ENCODE peak calls at places on chromosomes 13 and 19, in six cellular contexts. Z is foreskin fibroblast, S is H9, P is AG04450, M is breast epithelium, B is body of pancreas. J is an unnamed sample.

GRCh38 chr13:23433171-23434153 is at the start of gene SACS:
- DNase-seq in S (peak), Z (peak), M (no peak), B (peak), P (no peak), J (peak)

GRCh38 chr19:31548941-31549340 is 199.7 kb upstream of the TSHZ3 start:
- DNase-seq in S (peak), B (peak), Z (peak), M (no peak), P (peak), J (no peak)

GRCh38 chr13:110565296-110565695 is 3.8 kb upstream of the RAB20 start:
- DNase-seq in P (no peak), Z (no peak), S (no peak), B (no peak), M (no peak), J (no peak)

GRCh38 chr13:114078501-114079451 is 53.6 kb downstream of the RASA3 start:
- DNase-seq in P (no peak), M (peak), B (peak), S (no peak), Z (peak), J (no peak)

GRCh38 chr19:33472696-33473624 is 48.6 kb downstream of the PEPD start:
- DNase-seq in M (no peak), Z (peak), P (peak), S (no peak), B (no peak), J (no peak)

GRCh38 chr19:47650695-47651094 is 41.8 kb downstream of the BICRA start:
- DNase-seq in Z (peak), B (no peak), M (no peak), S (no peak), P (no peak), J (no peak)

GRCh38 chr19:47433121-47433520 is 13.8 kb upstream of the MEIS3 start:
- DNase-seq in P (no peak), M (no peak), B (no peak), Z (no peak), S (no peak), J (no peak)

GRCh38 chr19:3249408-3249807 is 24.9 kb downstream of the CELF5 start:
- DNase-seq in P (no peak), Z (no peak), B (no peak), S (peak), M (no peak), J (no peak)

GRCh38 chr19:1854542-1855039 is 6.3 kb upstream of the REXO1 start:
- DNase-seq in B (no peak), M (no peak), S (peak), Z (no peak), P (no peak), J (no peak)

DNA sequence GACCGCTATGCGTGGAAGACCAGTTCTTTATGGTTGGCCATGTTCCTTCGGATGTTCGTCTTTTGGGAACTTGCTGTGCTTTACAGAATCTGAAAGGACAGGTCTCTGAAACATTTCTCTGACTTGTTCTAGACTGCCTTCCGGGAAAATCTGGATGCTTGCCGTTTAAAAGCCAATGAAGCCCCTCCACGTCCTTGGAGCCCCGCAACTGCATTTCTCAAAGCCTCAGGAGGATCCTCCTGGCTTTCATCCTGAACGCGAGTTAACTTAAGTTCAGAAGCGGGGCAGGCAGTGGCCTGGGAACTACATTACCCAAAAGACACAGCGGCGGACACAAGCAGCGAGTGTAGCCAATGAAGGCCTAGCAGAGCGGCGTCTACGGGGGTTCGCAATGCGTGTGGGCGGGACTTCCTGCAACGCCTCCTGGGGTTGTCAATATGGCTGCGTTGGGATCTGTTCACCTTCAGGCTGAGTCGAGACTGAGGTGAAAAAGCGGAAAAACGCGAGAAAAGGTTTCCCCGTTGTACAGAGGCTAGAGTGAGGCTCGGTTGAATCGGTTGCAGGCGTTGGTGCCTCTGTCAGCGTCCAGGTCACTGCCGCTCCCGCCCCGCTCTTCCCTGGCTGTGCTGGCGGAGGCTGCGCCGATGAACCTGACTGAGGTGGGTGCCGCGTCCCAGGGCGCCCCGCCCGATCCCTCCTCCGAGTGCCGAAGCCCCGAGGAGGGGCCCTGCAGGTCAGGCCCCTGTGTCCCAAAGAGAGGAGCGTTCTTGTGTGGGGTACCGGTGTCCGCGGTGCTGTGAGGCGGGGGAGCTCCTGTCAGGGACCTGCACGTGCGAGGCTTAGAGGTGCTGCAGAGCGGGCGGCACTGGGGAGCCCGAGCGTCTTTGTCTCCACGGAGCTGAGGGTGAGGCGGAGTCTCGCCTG is at the start of gene ZNF17:
- DNase-seq in M (peak), B (peak), Z (peak), S (peak), P (peak), J (peak)
- TF ChIP-seq CTCF in M (no peak), B (no peak), Z (no peak), S (no peak), P (no peak), J (no peak)

GRCh38 chr13:63163903-63164302 is 1748.3 kb upstream of the PCDH20 start:
- DNase-seq in S (no peak), P (no peak), M (no peak), B (no peak), Z (no peak), J (no peak)

GRCh38 chr13:63167699-63168337 is 1752.2 kb upstream of the PCDH20 start:
- DNase-seq in Z (no peak), B (no peak), M (no peak), S (no peak), P (no peak), J (no peak)
- TF ChIP-seq CTCF in Z (no peak), B (no peak), M (no peak), S (no peak), P (no peak), J (no peak)

DNA sequence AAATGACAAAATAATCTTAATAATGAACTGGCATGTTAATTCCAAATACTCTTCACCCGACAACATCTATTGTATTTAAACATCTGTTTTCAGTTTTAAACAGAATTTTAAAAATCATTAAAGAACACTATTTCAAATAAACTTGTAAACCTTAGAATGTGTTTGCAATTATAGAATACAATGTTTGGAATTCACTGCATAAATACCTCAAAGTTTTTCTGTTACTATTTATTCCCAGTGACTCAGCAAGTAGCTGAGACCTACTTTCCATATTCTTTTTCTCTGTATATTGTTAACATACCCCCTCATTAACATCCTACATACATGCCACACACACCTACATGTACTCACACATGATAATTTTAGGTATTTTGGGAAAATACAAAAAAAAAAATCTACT is 1134.3 kb downstream of the SLITRK1 start:
- DNase-seq in B (no peak), Z (peak), S (no peak), M (no peak), P (peak), J (no peak)
- TF ChIP-seq CTCF in B (no peak), Z (no peak), S (no peak), M (no peak), P (no peak), J (no peak)

DNA sequence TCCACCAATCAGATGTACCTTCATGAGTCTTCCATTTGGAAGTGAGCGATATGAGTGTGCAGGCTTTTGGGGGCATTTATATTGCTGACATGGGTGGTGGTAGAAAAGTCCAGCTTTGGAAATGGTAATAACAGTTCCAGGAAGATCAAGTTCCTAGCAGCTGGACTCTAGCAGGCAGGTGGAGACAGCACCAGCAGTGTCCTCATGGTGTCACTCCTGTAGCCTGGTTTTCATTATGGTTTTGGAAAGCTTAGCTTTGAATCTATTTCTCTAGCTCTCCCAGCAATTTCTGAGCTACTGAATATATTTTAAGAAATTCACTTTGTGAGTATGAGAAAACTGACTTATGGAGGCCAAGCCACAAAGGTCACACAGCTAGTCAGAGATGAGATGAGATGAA is 523.2 kb upstream of the HTR2A start:
- DNase-seq in P (no peak), Z (peak), S (no peak), M (no peak), B (no peak), J (no peak)
- TF ChIP-seq CTCF in P (peak), Z (peak), S (no peak), M (no peak), B (no peak), J (peak)

GRCh38 chr19:14059093-14059480 is 2.8 kb downstream of the PALM3 start:
- DNase-seq in P (no peak), B (no peak), S (peak), Z (peak), M (no peak), J (no peak)
- TF ChIP-seq CTCF in P (peak), B (peak), S (peak), Z (peak), M (no peak), J (peak)

DNA sequence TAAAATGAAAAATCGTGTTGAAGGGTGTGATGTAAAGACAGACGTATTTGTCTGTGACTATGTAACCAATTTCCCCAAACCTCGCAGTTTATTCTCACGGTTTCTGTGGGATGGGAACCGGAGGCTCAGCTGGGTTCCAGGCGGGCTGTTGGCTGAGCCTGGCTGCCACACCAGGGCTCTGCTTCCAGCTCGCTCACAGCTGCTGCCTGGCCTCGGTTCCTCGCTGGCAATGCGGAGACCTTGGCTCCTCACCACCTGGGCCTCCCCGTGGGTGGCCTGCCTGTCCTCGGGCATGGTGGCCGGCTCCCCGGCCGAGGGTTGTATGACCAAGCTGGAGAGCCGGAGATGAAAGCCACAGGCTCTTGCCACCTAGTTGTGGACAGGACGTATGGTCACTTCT is 218.9 kb upstream of the MAB21L1 start:
- DNase-seq in Z (peak), P (no peak), B (no peak), S (peak), M (no peak), J (no peak)
- TF ChIP-seq CTCF in Z (no peak), P (no peak), B (no peak), S (no peak), M (no peak), J (no peak)

DNA sequence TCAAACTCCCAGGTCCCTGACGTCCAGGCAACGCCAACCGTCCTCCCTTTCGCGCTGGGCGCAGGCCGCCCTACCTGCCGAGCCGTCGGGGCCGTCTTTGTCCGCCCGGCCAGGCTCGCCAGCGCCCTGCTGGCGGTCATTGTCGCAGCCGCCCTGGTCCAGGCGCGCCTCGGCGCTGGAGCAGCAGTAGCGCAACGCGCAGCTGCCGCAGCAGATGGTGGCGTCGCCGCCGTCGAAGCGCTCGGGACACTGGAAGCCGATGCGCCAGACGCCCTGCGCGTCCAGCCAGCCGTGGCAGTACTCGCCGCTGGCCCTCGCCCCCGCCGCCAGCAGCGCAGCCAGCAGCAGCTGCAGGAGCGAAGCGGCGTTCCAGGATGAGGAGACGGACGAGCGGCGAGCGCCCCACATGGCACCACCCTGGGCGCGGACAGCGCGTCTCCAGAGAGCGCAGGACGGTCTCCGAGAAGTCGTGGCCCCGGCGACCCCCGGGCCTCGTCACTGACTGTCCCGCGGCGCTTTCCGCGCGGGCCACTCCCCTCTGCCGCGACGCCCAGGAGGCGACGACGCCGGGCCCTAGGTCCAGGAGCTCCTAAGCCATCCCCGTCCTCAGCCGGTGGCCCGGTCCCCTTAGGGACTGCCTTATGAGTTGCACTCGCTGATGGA is 1.1 kb downstream of the SHISA2 start:
- DNase-seq in M (no peak), S (peak), Z (peak), P (no peak), B (no peak), J (peak)
- TF ChIP-seq CTCF in M (no peak), S (peak), Z (no peak), P (no peak), B (no peak), J (peak)

GRCh38 chr13:46964789-46965527 is 68.1 kb upstream of the HTR2A start:
- DNase-seq in S (no peak), Z (peak), M (no peak), B (no peak), P (no peak), J (no peak)

GRCh38 chr13:46963874-46964273 is 67.0 kb upstream of the HTR2A start:
- DNase-seq in S (no peak), M (no peak), P (no peak), B (no peak), Z (no peak), J (no peak)

GRCh38 chr13:46961719-46962118 is 64.9 kb upstream of the HTR2A start:
- DNase-seq in P (no peak), B (no peak), M (no peak), S (no peak), Z (peak), J (no peak)

DNA sequence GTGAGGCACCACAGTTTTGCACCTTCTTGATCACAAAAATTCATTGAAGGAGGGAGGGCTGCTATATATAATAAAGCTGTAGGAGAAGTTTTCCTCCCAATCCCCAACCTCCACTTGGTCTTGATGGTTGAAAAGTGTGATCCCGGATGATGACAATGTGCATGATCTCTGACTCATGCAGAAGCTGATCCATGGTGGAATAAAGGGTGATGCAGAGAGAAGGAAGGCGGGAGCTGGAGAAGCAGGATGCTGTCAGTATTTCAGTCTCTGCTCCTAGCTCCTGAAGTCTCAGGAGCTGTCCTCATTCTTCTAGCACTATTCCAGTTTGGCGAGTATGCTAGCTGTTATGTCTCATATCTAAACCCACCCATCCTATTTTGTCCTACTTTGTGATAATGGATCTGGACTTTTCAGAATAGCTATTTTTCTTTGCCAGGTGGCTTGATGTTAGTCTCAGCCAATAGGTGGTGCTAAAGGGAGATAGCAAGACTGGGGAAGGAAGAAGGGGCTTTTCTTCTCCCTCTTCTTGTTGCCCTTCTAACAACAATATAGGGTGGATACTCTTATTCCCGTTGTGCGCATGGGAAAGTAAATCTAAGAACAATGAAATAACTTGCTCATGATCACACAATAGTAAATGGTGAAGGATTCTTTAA is 65.6 kb upstream of the HTR2A start:
- DNase-seq in P (no peak), M (no peak), S (no peak), B (no peak), Z (peak), J (no peak)
- TF ChIP-seq CTCF in P (peak), M (no peak), S (peak), B (no peak), Z (peak), J (no peak)